ENCODE peak calls at places on chromosome 20, in nine cellular contexts. Y is neural progenitor cell, J is PC-3, I is OCI-LY7, H is GM23338, W is HCT116, E is SK-N-SH, M is MM.1S, U is hepatocyte. Z is an unnamed sample.

GRCh38 chr20:11496382-11496781 is 421.3 kb upstream of the BTBD3 start:
- DNase-seq in Y (peak), U (no peak), I (no peak), W (no peak), M (no peak), E (no peak), H (no peak), J (peak), Z (peak)

GRCh38 chr20:43849496-43850197 is 65.0 kb upstream of the TOX2 start:
- DNase-seq in Y (no peak), E (no peak), W (no peak), I (no peak), M (no peak), J (peak), U (peak), H (no peak), Z (peak)

GRCh38 chr20:9886227-9886626 is 47.4 kb upstream of the PAK5 start:
- DNase-seq in W (no peak), U (no peak), M (no peak), Y (no peak), I (no peak), E (no peak), J (peak), H (no peak), Z (peak)

GRCh38 chr20:10469599-10469998 is 34.5 kb downstream of the SLX4IP start:
- DNase-seq in J (peak), Y (peak), H (peak), U (peak), M (peak), I (peak), E (peak), W (peak), Z (peak)

GRCh38 chr20:48921883-48922867 is 664 bp downstream of the ARFGEF2 start:
- DNase-seq in M (peak), J (peak), Y (no peak), W (no peak), U (peak), H (peak), I (peak), E (peak), Z (peak)

GRCh38 chr20:62066339-62066982 is 780 bp upstream of the TAF4 start:
- DNase-seq in M (peak), E (peak), W (no peak), I (peak), U (peak), J (peak), H (peak), Y (peak), Z (peak)

GRCh38 chr20:23244916-23245552 is 105.6 kb upstream of the NXT1 start:
- DNase-seq in H (no peak), I (no peak), E (no peak), U (no peak), W (no peak), M (no peak), Y (no peak), J (no peak), Z (no peak)

GRCh38 chr20:25016471-25016870 is 23.9 kb upstream of the APMAP start:
- DNase-seq in Y (no peak), J (no peak), W (no peak), E (no peak), H (no peak), I (no peak), M (no peak), U (no peak), Z (no peak)

GRCh38 chr20:24778585-24779031 is 170.5 kb upstream of the CST7 start:
- DNase-seq in I (no peak), Y (no peak), U (no peak), M (no peak), H (no peak), J (peak), E (no peak), W (no peak), Z (no peak)

GRCh38 chr20:36173451-36173933 is 19.0 kb downstream of the EPB41L1 start:
- DNase-seq in H (peak), Y (peak), I (no peak), J (no peak), U (peak), M (no peak), W (no peak), E (peak), Z (no peak)

GRCh38 chr20:51636123-51636522 is 93.6 kb upstream of the NFATC2 start:
- DNase-seq in E (no peak), J (peak), W (peak), I (no peak), M (no peak), H (no peak), U (no peak), Y (no peak), Z (no peak)

GRCh38 chr20:41497186-41497895 is 120.8 kb downstream of the CHD6 start:
- DNase-seq in H (no peak), J (no peak), I (no peak), E (no peak), M (no peak), U (peak), W (no peak), Y (no peak), Z (no peak)

GRCh38 chr20:58824843-58825242 is 25.9 kb downstream of the GNAS-AS1 start:
- DNase-seq in J (no peak), E (no peak), Y (no peak), U (no peak), M (no peak), I (no peak), H (no peak), W (no peak), Z (no peak)

GRCh38 chr20:32457476-32457986 is 99.4 kb downstream of the ASXL1 start:
- DNase-seq in I (no peak), Y (peak), H (peak), J (peak), M (peak), W (no peak), U (peak), E (peak), Z (peak)
- TF ChIP-seq EZH2phosphoT487 in I (no peak), Y (no peak), H (no peak), J (no peak), M (no peak), W (no peak), U (no peak), E (no peak), Z (no peak)

GRCh38 chr20:33290852-33291251 is 7.8 kb downstream of the BPIFB1 start:
- DNase-seq in Y (no peak), J (no peak), U (no peak), W (no peak), H (no peak), M (no peak), I (no peak), E (no peak), Z (no peak)

GRCh38 chr20:33291416-33291815 is 8.4 kb downstream of the BPIFB1 start:
- DNase-seq in U (no peak), Y (no peak), M (no peak), I (no peak), H (no peak), J (no peak), E (no peak), W (no peak), Z (no peak)

GRCh38 chr20:33287884-33288283 is 4.9 kb downstream of the BPIFB1 start:
- DNase-seq in E (no peak), M (no peak), H (no peak), I (no peak), J (no peak), U (no peak), W (no peak), Y (no peak), Z (no peak)

GRCh38 chr20:33296206-33296605 is 13.2 kb downstream of the BPIFB1 start:
- DNase-seq in U (no peak), W (no peak), Y (no peak), J (no peak), I (no peak), M (no peak), H (no peak), E (no peak), Z (peak)

DNA sequence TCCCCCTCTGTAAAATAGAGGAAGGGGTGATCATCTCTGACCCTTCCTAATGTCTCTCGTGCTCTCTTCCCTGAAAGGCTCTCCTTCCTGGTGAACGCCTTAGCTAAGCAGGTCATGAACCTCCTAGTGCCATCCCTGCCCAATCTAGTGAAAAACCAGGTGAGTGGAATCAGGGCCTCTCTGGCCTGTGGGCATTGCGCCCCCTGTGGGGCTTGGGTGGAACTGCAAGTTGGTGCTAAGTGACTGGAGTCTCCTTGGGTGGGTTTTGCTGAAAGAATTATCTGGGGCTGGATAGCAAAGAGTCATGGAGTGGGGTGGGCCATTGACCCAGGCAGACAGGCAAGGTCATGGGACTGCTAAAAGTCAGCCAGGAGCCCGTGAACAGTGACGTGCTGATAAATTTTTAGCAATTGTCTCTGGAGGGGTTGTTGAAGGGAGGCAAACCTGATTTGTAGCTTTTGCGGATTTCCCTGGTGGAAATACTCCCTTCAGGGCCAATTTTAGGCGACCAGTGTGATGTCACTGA is 8.9 kb downstream of the BPIFB1 start:
- DNase-seq in M (peak), I (peak), H (peak), E (peak), Y (peak), J (peak), W (peak), U (peak), Z (peak)
- TF ChIP-seq EZH2phosphoT487 in M (no peak), I (no peak), H (no peak), E (no peak), Y (no peak), J (no peak), W (no peak), U (no peak), Z (no peak)

GRCh38 chr20:1434571-1435336 is 31.9 kb downstream of the NSFL1C start:
- DNase-seq in H (peak), E (no peak), M (peak), Y (no peak), J (peak), U (no peak), I (peak), W (no peak), Z (peak)
- TF ChIP-seq EZH2phosphoT487 in H (no peak), E (no peak), M (no peak), Y (no peak), J (no peak), U (no peak), I (no peak), W (no peak), Z (peak)

GRCh38 chr20:44849712-44850111 is 35.8 kb upstream of the YWHAB start:
- DNase-seq in Y (peak), U (no peak), I (no peak), M (no peak), H (no peak), E (peak), J (no peak), W (no peak), Z (no peak)
- TF ChIP-seq EZH2phosphoT487 in Y (no peak), U (no peak), I (no peak), M (no peak), H (no peak), E (no peak), J (no peak), W (no peak), Z (no peak)

GRCh38 chr20:46807998-46808397 is 86.6 kb upstream of the EYA2 start:
- DNase-seq in M (no peak), Y (no peak), E (no peak), W (no peak), J (no peak), U (no peak), I (no peak), H (no peak), Z (no peak)

GRCh38 chr20:46808565-46808964 is 86.1 kb upstream of the EYA2 start:
- DNase-seq in Y (no peak), W (no peak), M (no peak), H (no peak), J (peak), U (no peak), E (no peak), I (no peak), Z (no peak)

GRCh38 chr20:46811328-46812084 is 83.1 kb upstream of the EYA2 start:
- DNase-seq in H (peak), U (no peak), M (no peak), W (no peak), I (no peak), J (no peak), Y (peak), E (peak), Z (no peak)

GRCh38 chr20:46809961-46810360 is 84.7 kb upstream of the EYA2 start:
- DNase-seq in J (no peak), U (no peak), I (no peak), Y (no peak), H (no peak), M (no peak), E (no peak), W (no peak), Z (no peak)

DNA sequence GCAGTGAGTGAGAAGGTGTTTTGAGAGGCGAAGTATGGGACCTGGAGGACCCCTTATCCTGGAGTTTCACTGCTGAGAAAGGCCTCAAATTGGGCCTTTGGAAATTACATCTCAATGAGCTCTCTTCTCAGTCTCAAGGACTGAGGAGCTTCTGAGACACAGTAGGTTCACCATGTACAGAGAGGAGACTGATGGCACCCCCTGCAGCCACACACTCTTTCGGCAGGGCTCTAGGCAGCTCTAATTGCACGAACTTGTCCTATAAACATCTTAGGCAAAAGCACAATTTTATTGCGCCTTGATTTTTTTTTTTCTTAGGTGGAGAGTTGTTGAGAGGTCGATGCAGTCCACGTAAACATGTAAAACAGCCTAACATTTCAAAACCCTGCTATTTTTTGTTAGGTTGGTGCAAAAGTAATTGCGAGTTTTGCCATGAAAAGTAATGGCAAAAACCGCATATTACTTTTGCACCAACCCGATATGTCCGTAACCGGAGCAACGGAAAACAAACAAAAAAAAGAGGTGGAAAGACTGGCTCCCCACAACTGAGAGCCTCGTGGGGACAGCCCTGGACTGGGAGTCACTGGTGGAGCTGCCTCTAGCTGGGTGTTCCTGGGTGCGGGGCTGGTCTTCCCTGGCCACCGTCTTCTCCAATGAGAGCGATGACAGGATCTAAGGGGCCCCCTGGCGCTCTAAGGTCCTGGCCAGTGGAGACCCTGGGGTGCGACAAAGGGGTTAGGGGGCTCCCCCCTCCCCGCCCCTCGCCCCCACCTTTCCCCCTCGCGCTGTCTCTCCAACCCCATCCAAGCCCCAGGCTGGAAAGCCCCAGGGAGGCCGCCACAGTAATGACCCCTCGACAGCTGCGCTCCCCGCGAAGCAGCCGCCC is 84.0 kb upstream of the EYA2 start:
- DNase-seq in U (no peak), Y (no peak), W (no peak), H (peak), I (no peak), J (no peak), M (no peak), E (no peak), Z (no peak)
- TF ChIP-seq EZH2phosphoT487 in U (no peak), Y (no peak), W (no peak), H (no peak), I (no peak), J (no peak), M (no peak), E (no peak), Z (no peak)

DNA sequence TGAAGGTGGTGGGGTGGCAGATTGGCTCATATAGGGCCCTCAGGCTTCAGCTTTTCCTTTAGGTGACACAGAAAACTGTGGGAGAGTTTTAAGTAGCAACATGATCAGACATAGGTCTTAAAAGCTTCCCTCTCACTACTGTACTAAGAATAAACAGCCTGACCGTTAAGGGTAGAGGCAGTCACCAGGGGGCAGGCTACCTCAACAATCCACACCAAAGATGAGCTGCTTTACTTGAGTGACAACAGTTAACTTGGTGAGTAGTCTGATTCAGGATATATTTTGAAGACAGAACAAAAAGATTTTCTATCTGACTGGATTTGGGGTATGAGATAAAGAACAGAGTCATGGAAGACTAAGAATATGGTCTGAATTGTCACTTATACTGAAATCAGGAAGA is 193.1 kb upstream of the SHLD1 start:
- DNase-seq in J (peak), H (peak), Y (peak), M (peak), I (peak), E (peak), U (peak), W (peak), Z (peak)
- TF ChIP-seq EZH2phosphoT487 in J (no peak), H (no peak), Y (no peak), M (no peak), I (no peak), E (no peak), U (no peak), W (no peak), Z (no peak)

GRCh38 chr20:46709459-46710148 is at the start of gene SLC2A10:
- DNase-seq in U (peak), I (no peak), E (peak), H (peak), J (peak), M (no peak), Y (peak), W (no peak), Z (peak)
- TF ChIP-seq EZH2phosphoT487 in U (no peak), I (no peak), E (no peak), H (no peak), J (no peak), M (no peak), Y (no peak), W (no peak), Z (no peak)

DNA sequence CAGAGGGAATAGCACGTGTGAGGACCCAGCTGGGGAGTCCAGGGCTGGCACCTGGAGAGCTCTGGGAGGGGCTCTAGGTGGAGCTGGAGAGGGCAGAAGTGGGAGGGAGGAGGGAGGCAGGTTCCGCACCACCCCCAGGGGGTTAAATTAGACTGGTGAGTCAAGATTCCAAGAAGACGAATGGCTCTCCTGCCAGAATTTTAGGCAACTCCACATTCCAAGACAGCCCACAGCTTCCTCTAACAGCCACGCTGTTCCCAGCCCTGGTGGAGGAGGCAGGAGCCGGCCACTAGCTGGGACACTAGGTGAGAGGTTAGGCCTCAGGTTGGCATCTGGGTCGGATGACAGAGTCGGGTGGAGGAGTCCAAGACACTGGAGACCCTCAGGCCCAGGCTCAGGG is 60.2 kb downstream of the TFAP2C start:
- DNase-seq in W (no peak), E (no peak), J (peak), U (no peak), I (no peak), M (no peak), H (peak), Y (no peak), Z (peak)
- TF ChIP-seq EZH2phosphoT487 in W (no peak), E (no peak), J (no peak), U (no peak), I (no peak), M (no peak), H (no peak), Y (no peak), Z (no peak)

GRCh38 chr20:55253765-55254164 is 751.6 kb downstream of the CBLN4 start:
- DNase-seq in Y (no peak), I (no peak), U (peak), M (no peak), J (no peak), W (no peak), H (no peak), E (no peak), Z (no peak)
- TF ChIP-seq EZH2phosphoT487 in Y (no peak), I (no peak), U (no peak), M (no peak), J (no peak), W (no peak), H (no peak), E (no peak), Z (no peak)

Z was measured in GM23248.